ENCODE peak calls at places on chromosomes 13 and 19, in five cellular contexts. B, X, R, C and W are unnamed samples.

GRCh38 chr13:44165895-44166496 is 207.6 kb upstream of the SERP2 start:
- DNase-seq in B (peak), C (no peak), R (no peak), X (no peak), W (no peak)

GRCh38 chr13:36750461-36750860 is 68.6 kb upstream of the RFXAP start:
- DNase-seq in C (no peak), X (peak), R (no peak), B (peak), W (no peak)

GRCh38 chr19:13962738-13963602 is 10.7 kb downstream of the DCAF15 start:
- DNase-seq in C (no peak), B (no peak), X (no peak), R (no peak), W (no peak)

GRCh38 chr13:74966814-74967213 is 515.2 kb downstream of the TBC1D4 start:
- DNase-seq in X (peak), R (no peak), B (no peak), C (no peak), W (no peak)

GRCh38 chr13:40547545-40548322 is 118.7 kb downstream of the FOXO1 start:
- DNase-seq in X (no peak), B (no peak), C (no peak), R (no peak), W (no peak)

GRCh38 chr19:39307822-39308530 is 11.8 kb downstream of the IFNL1 start:
- DNase-seq in B (no peak), R (no peak), X (no peak), C (no peak), W (no peak)

GRCh38 chr13:32468502-32469147 is 40.7 kb upstream of the N4BP2L1 start:
- DNase-seq in B (no peak), X (no peak), R (no peak), C (no peak), W (no peak)

GRCh38 chr13:100158569-100158968 is 69.7 kb downstream of the PCCA start:
- DNase-seq in C (no peak), X (no peak), R (no peak), B (no peak), W (no peak)

GRCh38 chr13:78228940-78229339 is 310.3 kb upstream of the EDNRB start:
- DNase-seq in B (no peak), X (no peak), C (no peak), R (no peak), W (no peak)

GRCh38 chr13:66612983-66613382 is 617.2 kb downstream of the PCDH9 start:
- DNase-seq in C (no peak), R (no peak), B (no peak), X (no peak), W (peak)

GRCh38 chr13:113086031-113086750 is 19.4 kb upstream of the F7 start:
- DNase-seq in X (no peak), B (no peak), C (no peak), R (no peak), W (no peak)

GRCh38 chr19:42394751-42395150 is 4.7 kb upstream of the CNFN start:
- DNase-seq in B (peak), R (no peak), X (no peak), C (no peak), W (no peak)

GRCh38 chr19:34904846-34905527 is 21.7 kb upstream of the ZNF30 start:
- DNase-seq in X (no peak), R (no peak), B (no peak), C (no peak), W (no peak)

GRCh38 chr19:41366089-41366488 is 2.1 kb upstream of the B9D2 start:
- DNase-seq in R (no peak), C (no peak), X (no peak), B (peak), W (no peak)

GRCh38 chr13:114071991-114072390 is 60.4 kb downstream of the RASA3 start:
- DNase-seq in X (no peak), B (no peak), C (no peak), R (no peak), W (no peak)

GRCh38 chr19:2800506-2800905 is 15.2 kb downstream of the THOP1 start:
- DNase-seq in R (no peak), X (no peak), C (no peak), B (no peak), W (no peak)

GRCh38 chr19:3687774-3688706 is 12.2 kb downstream of the PIP5K1C start:
- DNase-seq in C (no peak), X (no peak), B (peak), R (peak), W (no peak)

GRCh38 chr19:30073152-30074000 is 131.3 kb downstream of the URI1 start:
- DNase-seq in X (no peak), B (no peak), C (no peak), R (no peak), W (no peak)

GRCh38 chr13:99265823-99266426 is 7.7 kb upstream of the GPR18 start:
- DNase-seq in B (peak), X (peak), C (peak), R (no peak), W (no peak)

GRCh38 chr19:4557186-4557970 is 2.1 kb downstream of the SEMA6B start:
- DNase-seq in X (no peak), C (no peak), B (no peak), R (no peak), W (no peak)

GRCh38 chr19:46069841-46070341 is 29.1 kb upstream of the IGFL4 start:
- DNase-seq in B (no peak), C (no peak), X (peak), R (no peak), W (no peak)

GRCh38 chr19:35856546-35857149 is at the start of gene KIRREL2:
- DNase-seq in C (no peak), X (no peak), B (no peak), R (peak), W (peak)

GRCh38 chr19:778910-779653 is 18.2 kb upstream of the PTBP1 start:
- DNase-seq in R (no peak), C (no peak), X (peak), B (peak), W (no peak)

GRCh38 chr19:7953060-7953459 is 9.6 kb upstream of the TIMM44 start:
- DNase-seq in X (no peak), C (no peak), B (peak), R (no peak), W (no peak)

GRCh38 chr13:81487151-81487550 is 1146.2 kb upstream of the SPRY2 start:
- DNase-seq in B (peak), C (peak), X (peak), R (no peak), W (no peak)

GRCh38 chr13:76383671-76384461 is 502.3 kb downstream of the KCTD12 start:
- DNase-seq in C (no peak), R (no peak), B (peak), X (peak), W (no peak)

GRCh38 chr19:54434112-54434861 is 14.7 kb upstream of the LENG8 start:
- DNase-seq in X (no peak), B (no peak), R (no peak), C (no peak), W (no peak)

GRCh38 chr13:33723365-33723764 is 94.6 kb upstream of the RFC3 start:
- DNase-seq in X (no peak), B (no peak), R (no peak), C (no peak), W (no peak)

GRCh38 chr19:29504454-29504853 is 21.3 kb upstream of the VSTM2B start:
- DNase-seq in B (no peak), X (no peak), R (no peak), C (no peak), W (no peak)

GRCh38 chr19:48319647-48320537 is 5.5 kb upstream of the EMP3 start:
- DNase-seq in C (peak), B (peak), X (peak), R (peak), W (no peak)

GRCh38 chr13:46143239-46143701 is 38.4 kb upstream of the CPB2 start:
- DNase-seq in R (no peak), B (no peak), X (no peak), C (no peak), W (no peak)

GRCh38 chr13:47611664-47612288 is 389.3 kb downstream of the SUCLA2 start:
- DNase-seq in R (no peak), X (peak), C (no peak), B (peak), W (no peak)

GRCh38 chr19:37313335-37313627 is 57.6 kb upstream of the ZNF527 start:
- DNase-seq in R (no peak), X (no peak), B (no peak), C (no peak), W (no peak)

GRCh38 chr13:41457589-41458186 is 338 bp downstream of the RGCC start:
- DNase-seq in B (no peak), C (no peak), R (peak), X (no peak), W (no peak)

GRCh38 chr13:106917673-106918652 is 350.0 kb upstream of the ARGLU1 start:
- DNase-seq in X (peak), B (peak), C (peak), R (peak), W (peak)

GRCh38 chr19:7654401-7654800 is 14.4 kb upstream of the RETN start:
- DNase-seq in X (no peak), C (no peak), B (no peak), R (no peak), W (no peak)